ENCODE peak calls at places on chromosome 11, in seven cellular contexts. K is RCC 7860; B is stimulated activated CD8-positive, alpha-beta memory T cell treated with anti-CD3 and anti-CD28 coated beads, Interleukin-2, amount 100 ng/mL, for 48 hours; C is right atrium auricular region; Z is cardiac fibroblast; M is activated CD4-positive, alpha-beta T cell treated with anti-CD3 and anti-CD28 coated beads, Interleukin-2, amount 50 U/mL, for 24 hours; U is brain microvascular endothelial cell. Q is an unnamed sample.

GRCh38 chr11:88631497-88631896 is 294.0 kb upstream of the CTSC start:
- DNase-seq in K (no peak), B (no peak), C (no peak), Z (peak), M (no peak), U (no peak), Q (no peak)

GRCh38 chr11:19729141-19729540 is 16.5 kb downstream of the NAV2 start:
- DNase-seq in K (no peak), B (no peak), C (no peak), Z (no peak), M (no peak), U (no peak), Q (no peak)

GRCh38 chr11:128890543-128891409 is at the start of gene KCNJ5:
- DNase-seq in K (no peak), B (no peak), C (no peak), Z (no peak), M (no peak), U (no peak), Q (no peak)

GRCh38 chr11:47186076-47186936 is at the start of gene PACSIN3:
- DNase-seq in K (no peak), B (peak), C (no peak), Z (peak), M (no peak), U (peak), Q (no peak)

GRCh38 chr11:105968021-105968697 is 53.9 kb downstream of the MSANTD4 start:
- DNase-seq in K (peak), B (no peak), C (no peak), Z (peak), M (no peak), U (peak), Q (no peak)

GRCh38 chr11:46237248-46238077 is 40.0 kb upstream of the CREB3L1 start:
- DNase-seq in K (peak), B (peak), C (peak), Z (peak), M (peak), U (peak), Q (no peak)

GRCh38 chr11:43359432-43359818 is 705 bp downstream of the TTC17 start:
- DNase-seq in K (no peak), B (no peak), C (no peak), Z (peak), M (no peak), U (peak), Q (no peak)

GRCh38 chr11:43952401-43953342 is 10.2 kb downstream of the C11orf96 start:
- DNase-seq in K (no peak), B (no peak), C (peak), Z (no peak), M (no peak), U (no peak), Q (no peak)

GRCh38 chr11:47415949-47416472 is 7.6 kb downstream of the SLC39A13 start:
- DNase-seq in K (peak), B (no peak), C (peak), Z (peak), M (no peak), U (peak), Q (no peak)

GRCh38 chr11:113723706-113724246 is 17.7 kb upstream of the TMPRSS5 start:
- DNase-seq in K (no peak), B (no peak), C (no peak), Z (no peak), M (no peak), U (no peak), Q (no peak)

GRCh38 chr11:87232320-87232719 is 194.6 kb downstream of the TMEM135 start:
- DNase-seq in K (no peak), B (no peak), C (no peak), Z (no peak), M (no peak), U (no peak), Q (no peak)

GRCh38 chr11:94149435-94149834 is 20.8 kb downstream of the PANX1 start:
- DNase-seq in K (no peak), B (no peak), C (no peak), Z (peak), M (no peak), U (peak), Q (no peak)

Q was measured in NK-92 treated with Interleukin-12 subunit alpha and Interleukin-12 subunit beta, amount 100 ng/mL, for 24 hours.